ENCODE peak calls at places on chromosomes 12 and 14, in eight cellular contexts. A is GM12878, Y is HCT116, D is HepG2, T is endothelial cell of umbilical vein, N is SK-N-SH, M is K562, X is H1. G is an unnamed sample.

GRCh38 chr14:75531256-75531655 is 9.0 kb downstream of the BATF start:
- DNase-seq in A (no peak), Y (no peak), D (no peak), T (no peak), N (no peak), M (no peak), X (peak), G (no peak)

GRCh38 chr12:69106482-69107118 is 132.8 kb upstream of the CPSF6 start:
- DNase-seq in A (no peak), Y (no peak), D (no peak), T (no peak), N (no peak), M (no peak), X (no peak), G (no peak)

GRCh38 chr12:91817512-91817911 is 328.1 kb downstream of the BTG1 start:
- DNase-seq in A (no peak), Y (no peak), D (no peak), T (no peak), N (no peak), M (no peak), X (no peak), G (no peak)

GRCh38 chr12:75207338-75208083 is 2.1 kb downstream of the KCNC2 start:
- DNase-seq in A (no peak), Y (no peak), D (no peak), T (no peak), N (peak), M (no peak), X (no peak), G (peak)

GRCh38 chr12:127381043-127381668 is 885.8 kb upstream of the TMEM132C start:
- DNase-seq in A (no peak), Y (peak), D (peak), T (no peak), N (peak), M (peak), X (peak), G (peak)

GRCh38 chr12:77232045-77232444 is 166.7 kb upstream of the E2F7 start:
- DNase-seq in A (no peak), Y (no peak), D (no peak), T (no peak), N (no peak), M (no peak), X (no peak), G (no peak)

GRCh38 chr12:120534203-120534702 is at the start of gene RNF10:
- DNase-seq in A (peak), Y (peak), D (peak), T (peak), N (peak), M (peak), X (peak), G (peak)

GRCh38 chr12:106974525-106974924 is 12.4 kb downstream of the MTERF2 start:
- DNase-seq in A (no peak), Y (no peak), D (peak), T (no peak), N (no peak), M (no peak), X (no peak), G (no peak)

GRCh38 chr12:124018526-124018925 is 45.5 kb downstream of the ZNF664 start:
- DNase-seq in A (no peak), Y (no peak), D (no peak), T (peak), N (no peak), M (no peak), X (no peak), G (no peak)
- H3K4me2 ChIP-seq in A (no peak), Y (no peak), D (no peak), T (no peak), N (no peak), M (no peak), X (no peak), G (no peak)

GRCh38 chr14:68167717-68168087 is 348.1 kb downstream of the RAD51B start:
- DNase-seq in A (no peak), Y (no peak), D (no peak), T (no peak), N (no peak), M (no peak), X (no peak), G (no peak)

GRCh38 chr14:68165274-68165843 is 345.8 kb downstream of the RAD51B start:
- DNase-seq in A (no peak), Y (no peak), D (no peak), T (no peak), N (no peak), M (no peak), X (no peak), G (no peak)

GRCh38 chr14:68160779-68161546 is 341.4 kb downstream of the RAD51B start:
- DNase-seq in A (no peak), Y (no peak), D (no peak), T (peak), N (no peak), M (no peak), X (no peak), G (no peak)

GRCh38 chr14:68167019-68167716 is 347.6 kb downstream of the RAD51B start:
- DNase-seq in A (no peak), Y (no peak), D (no peak), T (no peak), N (no peak), M (no peak), X (no peak), G (no peak)

DNA sequence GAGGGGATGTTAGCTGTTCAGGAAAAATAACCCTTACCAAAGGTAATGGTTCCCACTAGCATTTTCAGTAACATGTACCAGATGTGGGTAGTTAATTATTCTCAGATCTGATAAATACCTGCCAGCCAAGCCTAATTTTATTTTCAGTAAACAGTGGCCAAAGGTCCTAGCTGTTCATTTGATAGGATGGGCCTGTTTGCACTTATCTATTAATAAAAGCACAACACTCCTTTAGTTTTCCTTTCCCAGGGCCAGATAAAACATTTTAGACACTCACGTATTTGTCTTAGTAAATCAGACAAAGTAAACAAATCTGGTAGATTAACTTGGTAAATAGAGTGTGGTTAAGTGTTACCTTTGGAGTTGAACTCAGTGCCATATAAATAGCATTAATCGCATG is 345.1 kb downstream of the RAD51B start:
- DNase-seq in A (no peak), Y (no peak), D (peak), T (no peak), N (peak), M (no peak), X (no peak), G (no peak)
- TF ChIP-seq POLR2AphosphoS5 in A (no peak), Y (no peak), D (no peak), T (no peak), N (no peak), M (no peak), X (no peak), G (no peak)

DNA sequence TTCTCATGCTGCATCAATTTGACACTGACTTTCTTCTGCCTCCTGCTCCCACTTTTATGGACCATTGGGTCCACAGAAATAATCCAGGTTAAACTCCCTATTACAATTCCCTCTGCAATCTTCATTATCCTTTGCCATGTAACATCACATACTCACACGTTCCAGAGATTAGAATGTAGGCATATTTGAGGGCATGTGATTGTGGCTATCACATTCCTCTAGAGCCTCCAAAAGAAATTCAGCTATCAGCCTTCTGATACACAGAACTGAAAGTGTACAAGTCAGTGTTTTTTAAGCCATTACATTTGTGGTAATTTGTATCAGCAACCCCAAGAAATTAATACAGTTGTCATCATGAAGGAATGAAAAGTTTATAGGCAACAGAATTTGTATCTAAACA is 892.4 kb downstream of the RPS29 start:
- DNase-seq in A (no peak), Y (no peak), D (no peak), T (no peak), N (no peak), M (no peak), X (no peak), G (no peak)
- H3K4me2 ChIP-seq in A (no peak), Y (no peak), D (no peak), T (no peak), N (no peak), M (no peak), X (no peak), G (no peak)

GRCh38 chr14:33715223-33715528 is 235.7 kb downstream of the EGLN3 start:
- DNase-seq in A (no peak), Y (no peak), D (no peak), T (no peak), N (no peak), M (no peak), X (no peak), G (no peak)

GRCh38 chr14:33711761-33712160 is 239.1 kb downstream of the EGLN3 start:
- DNase-seq in A (no peak), Y (no peak), D (no peak), T (no peak), N (no peak), M (no peak), X (no peak), G (no peak)

GRCh38 chr14:33716921-33717320 is 234.0 kb downstream of the EGLN3 start:
- DNase-seq in A (no peak), Y (no peak), D (no peak), T (no peak), N (no peak), M (no peak), X (no peak), G (no peak)

GRCh38 chr14:33717866-33718265 is 233.0 kb downstream of the EGLN3 start:
- DNase-seq in A (no peak), Y (no peak), D (no peak), T (no peak), N (no peak), M (no peak), X (no peak), G (no peak)

DNA sequence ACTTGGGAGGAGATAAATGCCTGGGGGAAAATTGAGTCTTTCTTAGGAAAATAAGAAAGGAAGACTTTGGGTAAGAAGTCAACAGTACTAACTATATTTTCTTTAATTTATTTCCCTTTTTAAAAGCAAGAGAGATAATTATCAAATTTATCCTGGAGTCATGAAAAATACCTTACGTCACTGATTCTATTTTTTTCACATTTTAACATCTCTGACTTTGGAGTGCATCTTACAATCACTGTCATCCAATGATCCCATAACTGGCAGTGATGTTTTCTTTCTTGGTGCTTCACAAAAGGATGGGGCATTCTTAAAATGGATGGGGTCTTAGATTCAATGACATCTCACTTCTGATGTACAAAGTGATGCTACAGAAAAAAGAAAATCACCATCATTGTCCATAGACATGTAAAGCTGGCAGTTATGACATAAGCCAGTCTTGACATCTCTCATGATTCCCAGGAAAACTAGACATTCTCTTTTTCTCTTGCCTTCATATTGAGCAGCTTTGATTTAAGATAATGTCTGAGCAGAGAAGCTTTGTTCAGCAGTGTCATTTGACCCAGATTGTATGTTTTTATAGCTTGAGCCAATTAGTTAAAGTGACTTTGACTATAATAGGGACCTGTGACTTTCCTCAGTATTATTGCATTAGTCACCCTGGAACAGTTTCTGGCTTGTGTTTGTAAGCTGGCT is 236.2 kb downstream of the EGLN3 start:
- DNase-seq in A (no peak), Y (no peak), D (no peak), T (peak), N (peak), M (no peak), X (no peak), G (no peak)
- TF ChIP-seq POLR2AphosphoS5 in A (no peak), Y (no peak), D (no peak), T (no peak), N (peak), M (no peak), X (no peak), G (no peak)

GRCh38 chr12:97886548-97887176 is 424.1 kb downstream of the RMST start:
- DNase-seq in A (no peak), Y (no peak), D (no peak), T (no peak), N (no peak), M (no peak), X (no peak), G (no peak)
- H3K4me2 ChIP-seq in A (no peak), Y (no peak), D (no peak), T (no peak), N (no peak), M (no peak), X (no peak), G (no peak)

DNA sequence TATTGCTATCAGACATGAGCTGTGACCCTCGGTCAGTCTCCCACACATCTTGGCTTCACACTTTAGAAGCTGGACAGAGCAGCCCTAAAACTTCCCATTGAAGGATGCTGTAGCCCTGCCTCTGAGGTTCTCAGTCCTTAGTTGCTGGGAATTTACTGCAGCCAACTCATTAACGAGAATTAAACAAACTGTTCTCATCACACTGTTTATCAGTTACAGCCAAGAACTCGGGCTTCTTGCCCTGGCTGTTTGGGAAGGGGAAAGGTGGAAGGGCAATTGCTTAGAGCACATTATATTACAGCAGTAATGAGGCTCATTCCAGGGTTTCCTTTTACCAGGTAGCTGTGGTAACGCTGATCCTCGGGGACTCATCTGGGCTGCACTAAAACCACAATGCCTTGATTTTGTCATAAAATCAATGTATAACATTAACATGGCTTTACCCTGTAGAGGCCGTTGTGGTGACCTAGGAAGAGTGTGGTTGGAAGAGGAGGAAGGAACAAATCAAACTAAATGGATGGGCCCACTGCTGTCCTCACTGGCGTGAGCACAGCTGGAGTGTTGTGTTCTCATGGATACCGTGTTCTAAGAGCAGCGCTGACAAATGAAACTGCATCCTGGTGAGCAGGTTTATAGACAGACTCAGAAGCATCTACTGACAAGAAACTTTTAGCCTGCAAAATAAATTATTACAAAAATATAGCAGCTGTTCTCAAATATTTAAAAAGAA is 87.0 kb downstream of the GPR135 start:
- DNase-seq in A (no peak), Y (no peak), D (no peak), T (no peak), N (no peak), M (no peak), X (no peak), G (no peak)
- TF ChIP-seq POLR2AphosphoS5 in A (no peak), Y (no peak), D (no peak), T (no peak), N (no peak), M (no peak), X (no peak), G (no peak)

GRCh38 chr14:101102875-101103274 is 199.4 kb upstream of the RTL1 start:
- DNase-seq in A (no peak), Y (no peak), D (no peak), T (no peak), N (peak), M (no peak), X (no peak), G (no peak)
- H3K4me2 ChIP-seq in A (no peak), Y (no peak), D (no peak), T (no peak), N (no peak), M (no peak), X (no peak), G (no peak)